ENCODE peak calls at places on chromosomes 16 and 17, in six cellular contexts. One of them, this sample, is unnamed. For H3F3A, the result is how much of the 10 kb centered on the place peaks cover.

GRCh38 chr17:75155191-75155601 is 884 bp upstream of the JPT1 start:
- DNase-seq in neural progenitor cell: peak
- DNase-seq in GM23248: no peak
- DNase-seq in GM23338: peak
- DNase-seq in MM.1S: no peak
- DNase-seq in PC-3: peak
- DNase-seq in this sample: no peak

GRCh38 chr16:56609463-56609921 is 1.1 kb downstream of the MT2A start:
- DNase-seq in neural progenitor cell: peak
- DNase-seq in GM23248: peak
- DNase-seq in GM23338: no peak
- DNase-seq in MM.1S: peak
- DNase-seq in PC-3: peak
- DNase-seq in this sample: no peak

GRCh38 chr17:72301887-72302286 is 181.1 kb downstream of the SOX9 start:
- DNase-seq in neural progenitor cell: no peak
- DNase-seq in GM23248: no peak
- DNase-seq in GM23338: no peak
- DNase-seq in MM.1S: no peak
- DNase-seq in PC-3: no peak
- DNase-seq in this sample: no peak

GRCh38 chr17:76350463-76350862 is 3.3 kb downstream of the PRPSAP1 start:
- DNase-seq in neural progenitor cell: no peak
- DNase-seq in GM23248: no peak
- DNase-seq in GM23338: no peak
- DNase-seq in MM.1S: no peak
- DNase-seq in PC-3: no peak
- DNase-seq in this sample: no peak

GRCh38 chr17:44922746-44923470 is 7.6 kb upstream of the GFAP start:
- DNase-seq in neural progenitor cell: no peak
- DNase-seq in GM23248: no peak
- DNase-seq in GM23338: no peak
- DNase-seq in MM.1S: no peak
- DNase-seq in PC-3: no peak
- DNase-seq in this sample: no peak

GRCh38 chr17:4229627-4230026 is 34.2 kb downstream of the ANKFY1 start:
- DNase-seq in neural progenitor cell: no peak
- DNase-seq in GM23248: peak
- DNase-seq in GM23338: no peak
- DNase-seq in MM.1S: no peak
- DNase-seq in PC-3: no peak
- DNase-seq in this sample: no peak

GRCh38 chr16:3188675-3188924 is 596 bp downstream of the OR1F1 start:
- DNase-seq in neural progenitor cell: no peak
- DNase-seq in GM23248: no peak
- DNase-seq in GM23338: no peak
- DNase-seq in MM.1S: no peak
- DNase-seq in PC-3: no peak
- DNase-seq in this sample: peak

GRCh38 chr16:7843196-7843595 is 510.6 kb downstream of the RBFOX1 start:
- DNase-seq in neural progenitor cell: no peak
- DNase-seq in GM23248: no peak
- DNase-seq in GM23338: no peak
- DNase-seq in MM.1S: no peak
- DNase-seq in PC-3: no peak
- DNase-seq in this sample: no peak

GRCh38 chr16:84647830-84648594 is at the start of gene KLHL36:
- DNase-seq in neural progenitor cell: peak
- DNase-seq in GM23248: peak
- DNase-seq in GM23338: peak
- DNase-seq in MM.1S: peak
- DNase-seq in PC-3: peak
- DNase-seq in this sample: no peak

GRCh38 chr17:21397341-21398050 is 21.3 kb downstream of the KCNJ12 start:
- DNase-seq in neural progenitor cell: no peak
- DNase-seq in GM23248: peak
- DNase-seq in GM23338: no peak
- DNase-seq in MM.1S: no peak
- DNase-seq in PC-3: no peak
- DNase-seq in this sample: no peak

GRCh38 chr17:78329263-78330059 is 30.4 kb downstream of the SOCS3 start:
- DNase-seq in neural progenitor cell: no peak
- DNase-seq in GM23248: peak
- DNase-seq in GM23338: no peak
- DNase-seq in MM.1S: no peak
- DNase-seq in PC-3: peak
- DNase-seq in this sample: peak

GRCh38 chr17:41464682-41465081 is 2.5 kb downstream of the KRT32 start:
- DNase-seq in neural progenitor cell: no peak
- DNase-seq in GM23248: peak
- DNase-seq in GM23338: no peak
- DNase-seq in MM.1S: no peak
- DNase-seq in PC-3: peak
- DNase-seq in this sample: peak

GRCh38 chr16:22898874-22899348 is 84.9 kb downstream of the HS3ST2 start:
- DNase-seq in neural progenitor cell: peak
- DNase-seq in GM23248: peak
- DNase-seq in GM23338: peak
- DNase-seq in MM.1S: peak
- DNase-seq in PC-3: peak
- DNase-seq in this sample: peak

GRCh38 chr17:39742856-39743436 is 5.2 kb downstream of the GRB7 start:
- DNase-seq in neural progenitor cell: no peak
- DNase-seq in GM23248: no peak
- DNase-seq in GM23338: no peak
- DNase-seq in MM.1S: no peak
- DNase-seq in PC-3: no peak
- DNase-seq in this sample: no peak

GRCh38 chr16:21265104-21265825 is 12.8 kb downstream of the CRYM start:
- DNase-seq in neural progenitor cell: no peak
- DNase-seq in GM23248: peak
- DNase-seq in GM23338: no peak
- DNase-seq in MM.1S: no peak
- DNase-seq in PC-3: no peak
- DNase-seq in this sample: no peak

GRCh38 chr17:50270430-50271172 is 3.7 kb upstream of the TMEM92 start:
- DNase-seq in neural progenitor cell: peak
- DNase-seq in GM23248: peak
- DNase-seq in GM23338: peak
- DNase-seq in MM.1S: no peak
- DNase-seq in PC-3: no peak
- DNase-seq in this sample: no peak

GRCh38 chr17:44038604-44039007 is 23.8 kb upstream of the TMEM101 start:
- DNase-seq in neural progenitor cell: no peak
- DNase-seq in GM23248: no peak
- DNase-seq in GM23338: no peak
- DNase-seq in MM.1S: no peak
- DNase-seq in PC-3: no peak
- DNase-seq in this sample: no peak

DNA sequence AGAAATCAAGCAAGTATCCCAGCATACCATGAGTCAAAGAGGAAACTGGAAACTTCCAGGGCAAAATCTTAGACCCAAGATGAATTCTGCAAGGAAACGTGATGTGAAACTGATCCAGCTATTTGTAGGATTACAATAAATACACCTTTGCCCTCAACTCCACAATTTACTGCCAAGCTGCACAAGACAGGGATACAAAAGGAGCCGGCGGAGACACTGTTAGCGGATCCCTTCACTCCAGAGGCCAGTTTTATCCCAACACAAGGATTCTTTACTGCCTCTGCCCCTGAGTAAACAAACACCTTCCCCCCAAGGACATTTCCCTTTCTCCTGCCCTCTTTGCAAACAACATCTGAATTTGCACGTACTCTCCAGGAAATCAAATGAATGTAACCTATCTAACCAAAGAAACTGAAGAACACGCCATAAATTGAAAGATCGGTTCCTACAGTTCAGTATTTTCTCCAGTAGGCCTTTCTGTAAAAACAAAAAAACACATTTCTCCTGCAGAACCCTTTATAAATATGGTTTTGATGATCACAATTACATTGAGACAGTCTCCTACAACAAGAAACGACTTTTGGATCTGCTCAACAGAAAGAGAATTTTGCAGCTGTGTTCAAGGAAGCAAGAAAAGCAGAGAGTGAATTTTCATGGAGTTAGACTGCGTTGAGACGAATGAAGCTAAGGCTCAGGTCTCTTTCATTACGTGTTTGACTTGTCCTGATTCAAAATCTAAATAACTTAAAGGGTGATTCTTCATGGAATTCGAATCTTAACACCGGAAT is 1.4 kb upstream of the CBX2 start:
- DNase-seq in neural progenitor cell: peak
- DNase-seq in GM23248: no peak
- DNase-seq in GM23338: peak
- DNase-seq in MM.1S: no peak
- DNase-seq in PC-3: peak
- DNase-seq in this sample: no peak
- H3K27ac ChIP-seq in neural progenitor cell: peak
- H3K27ac ChIP-seq in GM23248: no peak
- H3K27ac ChIP-seq in GM23338: peak
- H3K27ac ChIP-seq in MM.1S: no peak
- H3K27ac ChIP-seq in PC-3: no peak
- H3K27ac ChIP-seq in this sample: no peak

GRCh38 chr16:1920727-1921155 is 2.5 kb upstream of the HS3ST6 start:
- DNase-seq in neural progenitor cell: peak
- DNase-seq in GM23248: peak
- DNase-seq in GM23338: peak
- DNase-seq in MM.1S: peak
- DNase-seq in PC-3: peak
- DNase-seq in this sample: peak
- TF ChIP-seq EZH2 in neural progenitor cell: no peak
- TF ChIP-seq EZH2 in GM23248: no peak
- TF ChIP-seq EZH2 in GM23338: peak
- TF ChIP-seq EZH2 in MM.1S: no peak
- TF ChIP-seq EZH2 in PC-3: no peak
- TF ChIP-seq EZH2 in this sample: no peak

GRCh38 chr17:68248886-68249872 is 1.3 kb downstream of the AMZ2 start:
- DNase-seq in neural progenitor cell: no peak
- DNase-seq in GM23248: peak
- DNase-seq in GM23338: no peak
- DNase-seq in MM.1S: no peak
- DNase-seq in PC-3: no peak
- DNase-seq in this sample: no peak
- H3F3A ChIP-seq in neural progenitor cell: under half
- H3F3A ChIP-seq in GM23248: under half
- H3F3A ChIP-seq in GM23338: under half
- H3F3A ChIP-seq in MM.1S: under half
- H3F3A ChIP-seq in PC-3: under half
- H3F3A ChIP-seq in this sample: under half

GRCh38 chr17:64339516-64340475 is 50.9 kb downstream of the PECAM1 start:
- DNase-seq in neural progenitor cell: no peak
- DNase-seq in GM23248: peak
- DNase-seq in GM23338: no peak
- DNase-seq in MM.1S: no peak
- DNase-seq in PC-3: peak
- DNase-seq in this sample: no peak
- H3K27ac ChIP-seq in neural progenitor cell: no peak
- H3K27ac ChIP-seq in GM23248: no peak
- H3K27ac ChIP-seq in GM23338: no peak
- H3K27ac ChIP-seq in MM.1S: no peak
- H3K27ac ChIP-seq in PC-3: peak
- H3K27ac ChIP-seq in this sample: no peak

DNA sequence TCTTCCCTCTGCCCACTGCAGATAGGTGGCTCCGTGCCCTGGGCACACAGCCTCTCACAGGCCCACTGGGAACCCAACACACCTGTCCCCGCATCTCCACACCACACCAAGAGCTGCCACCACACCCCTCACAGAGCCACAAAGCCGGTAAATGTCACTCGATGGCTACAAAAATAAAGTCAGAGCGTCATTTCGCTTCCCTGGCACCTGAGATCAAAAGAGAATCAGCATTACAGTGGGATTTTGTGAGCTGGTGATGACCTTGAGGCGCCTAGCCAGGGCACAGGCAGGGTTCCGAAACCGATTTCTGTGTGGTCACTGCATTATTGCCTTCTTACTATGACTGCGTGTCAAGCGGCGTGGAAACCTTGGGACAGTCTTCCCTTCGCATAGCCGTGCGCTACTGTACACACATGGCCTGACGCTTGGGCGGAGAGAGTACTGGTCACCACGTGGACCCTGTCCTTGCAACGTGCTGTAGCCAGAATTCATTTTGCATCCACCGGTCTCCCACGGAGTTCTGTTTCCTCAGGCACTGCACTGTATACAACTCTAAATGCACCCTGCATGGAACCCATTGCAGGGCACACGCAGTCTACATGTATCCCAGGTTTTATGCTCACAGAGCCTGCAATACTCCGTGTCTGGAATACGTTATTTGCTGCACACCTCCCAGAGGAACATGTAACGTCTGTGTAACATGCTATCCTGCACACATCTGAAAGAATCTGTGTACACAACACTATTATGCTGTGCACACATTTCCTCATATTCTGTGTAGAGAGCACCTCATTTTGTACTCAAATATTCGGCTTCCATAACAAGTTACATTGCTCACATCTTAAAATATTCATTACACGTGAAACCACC is 5.8 kb upstream of the FOXF1 start:
- DNase-seq in neural progenitor cell: no peak
- DNase-seq in GM23248: no peak
- DNase-seq in GM23338: no peak
- DNase-seq in MM.1S: no peak
- DNase-seq in PC-3: no peak
- DNase-seq in this sample: no peak
- TF ChIP-seq EZH2 in neural progenitor cell: peak
- TF ChIP-seq EZH2 in GM23248: peak
- TF ChIP-seq EZH2 in GM23338: peak
- TF ChIP-seq EZH2 in MM.1S: no peak
- TF ChIP-seq EZH2 in PC-3: no peak
- TF ChIP-seq EZH2 in this sample: no peak

DNA sequence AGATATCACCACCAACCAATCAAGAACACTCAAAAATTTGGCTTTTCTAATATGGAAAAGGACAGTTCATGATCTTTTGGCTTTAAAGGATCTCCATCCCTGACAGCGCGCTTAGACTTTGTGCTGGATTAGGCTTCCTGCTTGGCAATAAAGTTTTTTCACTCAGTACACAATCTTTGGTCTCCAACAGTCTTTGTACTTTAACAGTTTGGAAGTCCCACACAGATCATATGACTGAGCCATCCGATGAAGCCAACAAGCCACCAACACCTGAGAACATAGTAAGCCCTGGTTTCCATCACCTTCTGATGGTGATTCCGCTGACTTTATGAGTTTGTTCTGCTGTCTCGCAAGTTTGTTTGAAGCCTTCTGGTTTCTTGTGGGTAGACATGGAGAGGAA is 34.3 kb downstream of the SMURF2 start:
- DNase-seq in neural progenitor cell: no peak
- DNase-seq in GM23248: no peak
- DNase-seq in GM23338: no peak
- DNase-seq in MM.1S: no peak
- DNase-seq in PC-3: no peak
- DNase-seq in this sample: no peak
- H3F3A ChIP-seq in neural progenitor cell: under half
- H3F3A ChIP-seq in GM23248: half or more
- H3F3A ChIP-seq in GM23338: under half
- H3F3A ChIP-seq in MM.1S: under half
- H3F3A ChIP-seq in PC-3: under half
- H3F3A ChIP-seq in this sample: half or more